ENCODE peak calls at places on chromosome 2, in seven cellular contexts. C is activated naive CD4-positive, alpha-beta T cell; E is fibroblast of the conjunctiva; Y is RWPE1; B is cardiac fibroblast; P is LoVo; M is NCI-H1092. H is an unnamed sample.

GRCh38 chr2:165897741-165898140 is 55.8 kb downstream of the TTC21B start:
- DNase-seq in C (no peak), P (no peak), Y (no peak), M (no peak), B (no peak), E (no peak), H (no peak)

GRCh38 chr2:1731963-1732768 is 12.1 kb downstream of the PXDN start:
- DNase-seq in P (no peak), M (no peak), E (peak), B (peak), Y (no peak), C (no peak), H (no peak)

GRCh38 chr2:68565858-68566257 is 77.5 kb upstream of the PROKR1 start:
- DNase-seq in Y (peak), C (no peak), P (no peak), E (no peak), B (peak), M (no peak), H (no peak)

GRCh38 chr2:174614261-174614660 is 16.7 kb upstream of the WIPF1 start:
- DNase-seq in P (no peak), E (no peak), Y (peak), B (peak), M (no peak), C (no peak), H (no peak)

GRCh38 chr2:23585218-23585945 is 200.4 kb downstream of the KLHL29 start:
- DNase-seq in Y (no peak), M (peak), P (no peak), C (no peak), E (no peak), B (no peak), H (no peak)

GRCh38 chr2:38181802-38182517 is 106.0 kb upstream of the CYP1B1 start:
- DNase-seq in M (no peak), B (no peak), Y (no peak), E (no peak), P (no peak), C (no peak), H (no peak)

GRCh38 chr2:62462211-62462610 is 43.8 kb downstream of the TMEM17 start:
- DNase-seq in P (no peak), M (no peak), E (no peak), Y (no peak), B (no peak), C (no peak), H (no peak)

GRCh38 chr2:240236217-240237111 is 96.0 kb upstream of the OTOS start:
- DNase-seq in M (peak), E (no peak), C (no peak), P (no peak), B (no peak), Y (no peak), H (no peak)

H was measured in Calu3.